ENCODE peak calls at places on chromosomes 7 and 10, in eight cellular contexts. One of them, this sample, is unnamed.
A peak's percentile ranks its signal among the peaks of the same experiment; 100 is the strongest.

GRCh38 chr10:86942441-86943315 is 14.7 kb downstream of the MMRN2 start:
- DNase-seq in psoas muscle: peak; percentile 24
- DNase-seq in adrenal gland: no peak
- DNase-seq in IMR-90: no peak
- DNase-seq in hepatocyte: no peak
- DNase-seq in AG09309: no peak
- DNase-seq in thoracic aorta: peak; percentile 1
- DNase-seq in tibial nerve: no peak
- DNase-seq in this sample: no peak

GRCh38 chr10:131815366-131816156 is 85.2 kb upstream of the PPP2R2D start:
- DNase-seq in psoas muscle: no peak
- DNase-seq in adrenal gland: no peak
- DNase-seq in IMR-90: no peak
- DNase-seq in hepatocyte: no peak
- DNase-seq in AG09309: no peak
- DNase-seq in thoracic aorta: no peak
- DNase-seq in tibial nerve: no peak
- DNase-seq in this sample: no peak

GRCh38 chr10:119443441-119443840 is 99.1 kb downstream of the RGS10 start:
- DNase-seq in psoas muscle: no peak
- DNase-seq in adrenal gland: no peak
- DNase-seq in IMR-90: no peak
- DNase-seq in hepatocyte: no peak
- DNase-seq in AG09309: no peak
- DNase-seq in thoracic aorta: no peak
- DNase-seq in tibial nerve: no peak
- DNase-seq in this sample: no peak

GRCh38 chr10:130778166-130778545 is 533.4 kb downstream of the TCERG1L start:
- DNase-seq in psoas muscle: no peak
- DNase-seq in adrenal gland: no peak
- DNase-seq in IMR-90: no peak
- DNase-seq in hepatocyte: no peak
- DNase-seq in AG09309: no peak
- DNase-seq in thoracic aorta: no peak
- DNase-seq in tibial nerve: no peak
- DNase-seq in this sample: no peak

GRCh38 chr7:66047426-66047825 is 28.2 kb upstream of the ASL start:
- DNase-seq in psoas muscle: peak; percentile 34
- DNase-seq in adrenal gland: peak; percentile 61
- DNase-seq in IMR-90: peak; percentile 95
- DNase-seq in hepatocyte: peak; percentile 6
- DNase-seq in AG09309: peak; percentile 80
- DNase-seq in thoracic aorta: no peak
- DNase-seq in tibial nerve: no peak
- DNase-seq in this sample: no peak

GRCh38 chr7:16915405-16915804 is 33.6 kb upstream of the AGR3 start:
- DNase-seq in psoas muscle: no peak
- DNase-seq in adrenal gland: no peak
- DNase-seq in IMR-90: peak; percentile 91
- DNase-seq in hepatocyte: no peak
- DNase-seq in AG09309: peak; percentile 73
- DNase-seq in thoracic aorta: no peak
- DNase-seq in tibial nerve: no peak
- DNase-seq in this sample: peak; percentile 73

GRCh38 chr7:129332354-129333056 is 101.7 kb upstream of the STRIP2 start:
- DNase-seq in psoas muscle: no peak
- DNase-seq in adrenal gland: no peak
- DNase-seq in IMR-90: peak; percentile 93
- DNase-seq in hepatocyte: no peak
- DNase-seq in AG09309: no peak
- DNase-seq in thoracic aorta: no peak
- DNase-seq in tibial nerve: no peak
- DNase-seq in this sample: no peak

GRCh38 chr7:42227523-42227922 is 9.5 kb downstream of the GLI3 start:
- DNase-seq in psoas muscle: no peak
- DNase-seq in adrenal gland: no peak
- DNase-seq in IMR-90: no peak
- DNase-seq in hepatocyte: no peak
- DNase-seq in AG09309: no peak
- DNase-seq in thoracic aorta: no peak
- DNase-seq in tibial nerve: no peak
- DNase-seq in this sample: no peak

GRCh38 chr10:125013529-125013872 is 71.6 kb downstream of the ZRANB1 start:
- DNase-seq in psoas muscle: no peak
- DNase-seq in adrenal gland: no peak
- DNase-seq in IMR-90: no peak
- DNase-seq in hepatocyte: no peak
- DNase-seq in AG09309: no peak
- DNase-seq in thoracic aorta: no peak
- DNase-seq in tibial nerve: no peak
- DNase-seq in this sample: no peak

GRCh38 chr7:36207451-36208291 is 54.6 kb downstream of the EEPD1 start:
- DNase-seq in psoas muscle: peak; percentile 79
- DNase-seq in adrenal gland: peak; percentile 86
- DNase-seq in IMR-90: peak; percentile 96
- DNase-seq in hepatocyte: peak; percentile 49
- DNase-seq in AG09309: peak; percentile 32
- DNase-seq in thoracic aorta: no peak
- DNase-seq in tibial nerve: peak; percentile 30
- DNase-seq in this sample: peak; percentile 31

GRCh38 chr10:80739963-80740715 is 202.4 kb downstream of the SH2D4B start:
- DNase-seq in psoas muscle: no peak
- DNase-seq in adrenal gland: no peak
- DNase-seq in IMR-90: no peak
- DNase-seq in hepatocyte: no peak
- DNase-seq in AG09309: no peak
- DNase-seq in thoracic aorta: no peak
- DNase-seq in tibial nerve: no peak
- DNase-seq in this sample: no peak

GRCh38 chr10:12484945-12485805 is 135.8 kb downstream of the CAMK1D start:
- DNase-seq in psoas muscle: no peak
- DNase-seq in adrenal gland: no peak
- DNase-seq in IMR-90: no peak
- DNase-seq in hepatocyte: no peak
- DNase-seq in AG09309: no peak
- DNase-seq in thoracic aorta: peak; percentile 10
- DNase-seq in tibial nerve: no peak
- DNase-seq in this sample: peak; percentile 38
- TF ChIP-seq CTCF in psoas muscle: no peak
- TF ChIP-seq CTCF in adrenal gland: no peak
- TF ChIP-seq CTCF in IMR-90: no peak
- TF ChIP-seq CTCF in hepatocyte: no peak
- TF ChIP-seq CTCF in AG09309: no peak
- TF ChIP-seq CTCF in thoracic aorta: no peak
- TF ChIP-seq CTCF in tibial nerve: no peak
- TF ChIP-seq CTCF in this sample: no peak

DNA sequence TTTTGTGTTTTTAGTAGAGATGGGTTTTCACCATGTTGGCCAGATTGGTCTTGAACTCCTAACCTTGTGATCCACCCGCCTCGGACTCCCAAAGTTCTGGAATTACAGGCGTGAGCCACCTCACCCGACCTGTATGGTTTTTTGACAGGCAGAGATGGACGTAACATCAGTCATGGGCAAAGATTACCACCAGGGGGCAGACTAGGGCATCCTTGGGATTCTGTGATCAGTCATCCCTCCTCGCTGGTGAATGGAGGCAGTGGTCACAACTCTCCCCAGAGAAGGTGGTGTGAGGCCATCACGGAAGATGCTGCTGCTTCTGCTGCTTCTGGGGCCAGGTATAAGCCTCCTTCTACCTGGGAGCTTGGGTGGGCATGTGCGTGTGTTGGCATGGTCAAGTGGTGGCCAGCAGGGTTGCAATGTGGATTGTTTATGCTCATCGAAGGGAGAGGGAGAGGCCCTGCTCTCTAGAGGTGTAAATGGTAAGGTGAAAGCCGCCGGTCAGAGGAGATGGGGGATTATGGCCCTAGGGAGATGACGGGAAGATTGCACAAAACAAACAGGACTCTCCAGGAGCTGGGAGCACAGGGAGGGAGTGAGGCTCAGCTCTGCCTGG is 122.7 kb upstream of the PRSS1 start:
- DNase-seq in psoas muscle: peak; percentile 23
- DNase-seq in adrenal gland: peak; percentile 66
- DNase-seq in IMR-90: peak; percentile 15
- DNase-seq in hepatocyte: peak; percentile 66
- DNase-seq in AG09309: no peak
- DNase-seq in thoracic aorta: no peak
- DNase-seq in tibial nerve: no peak
- DNase-seq in this sample: peak; percentile 79
- TF ChIP-seq CTCF in psoas muscle: peak; percentile 25
- TF ChIP-seq CTCF in adrenal gland: peak; percentile 40
- TF ChIP-seq CTCF in IMR-90: peak; percentile 42
- TF ChIP-seq CTCF in hepatocyte: peak; percentile 47
- TF ChIP-seq CTCF in AG09309: peak; percentile 63
- TF ChIP-seq CTCF in thoracic aorta: peak; percentile 39
- TF ChIP-seq CTCF in tibial nerve: peak; percentile 56
- TF ChIP-seq CTCF in this sample: peak; percentile 57

GRCh38 chr7:5714657-5715337 is 66.7 kb downstream of the RNF216 start:
- DNase-seq in psoas muscle: no peak
- DNase-seq in adrenal gland: no peak
- DNase-seq in IMR-90: no peak
- DNase-seq in hepatocyte: no peak
- DNase-seq in AG09309: no peak
- DNase-seq in thoracic aorta: no peak
- DNase-seq in tibial nerve: no peak
- DNase-seq in this sample: no peak
- TF ChIP-seq CTCF in psoas muscle: no peak
- TF ChIP-seq CTCF in adrenal gland: no peak
- TF ChIP-seq CTCF in IMR-90: no peak
- TF ChIP-seq CTCF in hepatocyte: no peak
- TF ChIP-seq CTCF in AG09309: no peak
- TF ChIP-seq CTCF in thoracic aorta: no peak
- TF ChIP-seq CTCF in tibial nerve: no peak
- TF ChIP-seq CTCF in this sample: no peak

GRCh38 chr10:114691442-114691941 is 33.4 kb upstream of the ABLIM1 start:
- DNase-seq in psoas muscle: no peak
- DNase-seq in adrenal gland: no peak
- DNase-seq in IMR-90: peak; percentile 80
- DNase-seq in hepatocyte: no peak
- DNase-seq in AG09309: no peak
- DNase-seq in thoracic aorta: no peak
- DNase-seq in tibial nerve: no peak
- DNase-seq in this sample: no peak
- TF ChIP-seq CTCF in psoas muscle: no peak
- TF ChIP-seq CTCF in adrenal gland: no peak
- TF ChIP-seq CTCF in IMR-90: no peak
- TF ChIP-seq CTCF in hepatocyte: no peak
- TF ChIP-seq CTCF in AG09309: no peak
- TF ChIP-seq CTCF in thoracic aorta: no peak
- TF ChIP-seq CTCF in tibial nerve: no peak
- TF ChIP-seq CTCF in this sample: no peak

DNA sequence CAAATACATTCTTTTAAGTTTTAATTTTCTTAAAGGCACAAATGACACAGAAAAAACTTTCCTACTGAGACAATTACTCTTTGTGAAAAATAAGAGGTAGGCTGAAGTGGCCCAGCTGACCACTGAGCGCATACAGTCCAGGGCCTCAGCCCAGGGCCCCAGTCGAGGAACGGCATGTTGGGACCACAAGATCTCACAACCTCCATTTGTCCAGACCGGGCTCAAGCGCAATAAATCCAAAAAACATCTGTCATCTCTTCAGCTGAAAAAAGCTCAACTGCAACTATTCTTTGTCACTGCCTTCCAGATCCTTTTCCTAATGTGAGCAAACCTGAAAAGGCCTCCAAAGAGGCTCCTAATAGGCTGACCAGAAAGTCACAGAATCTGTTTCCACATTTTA is 165.8 kb downstream of the SRPK2 start:
- DNase-seq in psoas muscle: no peak
- DNase-seq in adrenal gland: no peak
- DNase-seq in IMR-90: no peak
- DNase-seq in hepatocyte: no peak
- DNase-seq in AG09309: no peak
- DNase-seq in thoracic aorta: no peak
- DNase-seq in tibial nerve: no peak
- DNase-seq in this sample: no peak
- TF ChIP-seq CTCF in psoas muscle: no peak
- TF ChIP-seq CTCF in adrenal gland: no peak
- TF ChIP-seq CTCF in IMR-90: no peak
- TF ChIP-seq CTCF in hepatocyte: no peak
- TF ChIP-seq CTCF in AG09309: no peak
- TF ChIP-seq CTCF in thoracic aorta: no peak
- TF ChIP-seq CTCF in tibial nerve: no peak
- TF ChIP-seq CTCF in this sample: no peak

This sample was measured in Calu3.